ENCODE peak calls at places on chromosomes 1 and 21, in nine cellular contexts. One of them, this sample, is unnamed.

GRCh38 chr1:201259476-201260235 is 23.6 kb upstream of the PKP1 start:
- DNase-seq in K562: no peak
- DNase-seq in sigmoid colon: no peak
- DNase-seq in GM12891: no peak
- DNase-seq in GM23338: peak
- DNase-seq in H1: peak
- DNase-seq in SK-N-MC: no peak
- DNase-seq in prostate gland: peak
- DNase-seq in Panc1: no peak
- DNase-seq in this sample: no peak

GRCh38 chr1:227915564-227916553 is 31.9 kb downstream of the WNT9A start:
- DNase-seq in K562: no peak
- DNase-seq in SK-N-MC: no peak
- DNase-seq in Panc1: no peak
- DNase-seq in prostate gland: peak
- DNase-seq in GM12891: no peak
- DNase-seq in sigmoid colon: no peak
- DNase-seq in GM23338: no peak
- DNase-seq in H1: no peak
- DNase-seq in this sample: no peak

GRCh38 chr1:185045793-185046441 is 559 bp downstream of the RNF2 start:
- DNase-seq in Panc1: no peak
- DNase-seq in K562: peak
- DNase-seq in GM23338: peak
- DNase-seq in SK-N-MC: no peak
- DNase-seq in H1: no peak
- DNase-seq in sigmoid colon: peak
- DNase-seq in prostate gland: peak
- DNase-seq in GM12891: no peak
- DNase-seq in this sample: peak

GRCh38 chr1:2124446-2125198 is 70.0 kb downstream of the FAAP20 start:
- DNase-seq in GM23338: no peak
- DNase-seq in GM12891: no peak
- DNase-seq in SK-N-MC: no peak
- DNase-seq in sigmoid colon: no peak
- DNase-seq in Panc1: no peak
- DNase-seq in H1: no peak
- DNase-seq in K562: no peak
- DNase-seq in prostate gland: no peak
- DNase-seq in this sample: no peak

GRCh38 chr1:220300442-220301121 is 28.3 kb upstream of the RAB3GAP2 start:
- DNase-seq in prostate gland: peak
- DNase-seq in sigmoid colon: peak
- DNase-seq in H1: no peak
- DNase-seq in GM23338: peak
- DNase-seq in SK-N-MC: peak
- DNase-seq in GM12891: no peak
- DNase-seq in K562: peak
- DNase-seq in Panc1: peak
- DNase-seq in this sample: peak

GRCh38 chr1:85611856-85612255 is 31.3 kb downstream of the CCN1 start:
- DNase-seq in K562: no peak
- DNase-seq in SK-N-MC: no peak
- DNase-seq in GM23338: no peak
- DNase-seq in sigmoid colon: peak
- DNase-seq in H1: no peak
- DNase-seq in Panc1: peak
- DNase-seq in prostate gland: peak
- DNase-seq in GM12891: no peak
- DNase-seq in this sample: no peak

GRCh38 chr1:61654067-61654466 is 70.9 kb downstream of the TM2D1 start:
- DNase-seq in H1: no peak
- DNase-seq in SK-N-MC: no peak
- DNase-seq in prostate gland: no peak
- DNase-seq in GM23338: no peak
- DNase-seq in Panc1: no peak
- DNase-seq in K562: no peak
- DNase-seq in GM12891: no peak
- DNase-seq in sigmoid colon: no peak
- DNase-seq in this sample: no peak

GRCh38 chr1:3444736-3445135 is 9.7 kb upstream of the ARHGEF16 start:
- DNase-seq in SK-N-MC: no peak
- DNase-seq in Panc1: no peak
- DNase-seq in GM12891: no peak
- DNase-seq in H1: no peak
- DNase-seq in K562: no peak
- DNase-seq in GM23338: no peak
- DNase-seq in prostate gland: no peak
- DNase-seq in sigmoid colon: no peak
- DNase-seq in this sample: no peak

GRCh38 chr1:185646202-185646683 is 87.9 kb upstream of the HMCN1 start:
- DNase-seq in SK-N-MC: peak
- DNase-seq in K562: no peak
- DNase-seq in sigmoid colon: no peak
- DNase-seq in GM23338: peak
- DNase-seq in Panc1: peak
- DNase-seq in H1: peak
- DNase-seq in GM12891: no peak
- DNase-seq in prostate gland: peak
- DNase-seq in this sample: peak

GRCh38 chr1:22139817-22140216 is 3.1 kb downstream of the WNT4 start:
- DNase-seq in GM23338: no peak
- DNase-seq in Panc1: no peak
- DNase-seq in SK-N-MC: no peak
- DNase-seq in sigmoid colon: no peak
- DNase-seq in K562: no peak
- DNase-seq in H1: no peak
- DNase-seq in GM12891: no peak
- DNase-seq in prostate gland: no peak
- DNase-seq in this sample: no peak

GRCh38 chr21:41249476-41249875 is 67.1 kb upstream of the FAM3B start:
- DNase-seq in H1: no peak
- DNase-seq in K562: no peak
- DNase-seq in GM23338: no peak
- DNase-seq in prostate gland: no peak
- DNase-seq in sigmoid colon: no peak
- DNase-seq in SK-N-MC: no peak
- DNase-seq in Panc1: no peak
- DNase-seq in GM12891: no peak
- DNase-seq in this sample: no peak

GRCh38 chr21:41246808-41247207 is 69.8 kb upstream of the FAM3B start:
- DNase-seq in H1: no peak
- DNase-seq in GM23338: no peak
- DNase-seq in SK-N-MC: no peak
- DNase-seq in K562: no peak
- DNase-seq in prostate gland: no peak
- DNase-seq in GM12891: no peak
- DNase-seq in sigmoid colon: no peak
- DNase-seq in Panc1: no peak
- DNase-seq in this sample: no peak

GRCh38 chr21:41247976-41248545 is 68.5 kb upstream of the FAM3B start:
- DNase-seq in H1: no peak
- DNase-seq in SK-N-MC: no peak
- DNase-seq in GM23338: no peak
- DNase-seq in sigmoid colon: no peak
- DNase-seq in K562: no peak
- DNase-seq in Panc1: no peak
- DNase-seq in prostate gland: no peak
- DNase-seq in GM12891: no peak
- DNase-seq in this sample: no peak

GRCh38 chr21:41245509-41246135 is 71.0 kb upstream of the FAM3B start:
- DNase-seq in GM23338: peak
- DNase-seq in prostate gland: no peak
- DNase-seq in K562: no peak
- DNase-seq in sigmoid colon: no peak
- DNase-seq in H1: no peak
- DNase-seq in Panc1: no peak
- DNase-seq in SK-N-MC: no peak
- DNase-seq in GM12891: no peak
- DNase-seq in this sample: no peak

DNA sequence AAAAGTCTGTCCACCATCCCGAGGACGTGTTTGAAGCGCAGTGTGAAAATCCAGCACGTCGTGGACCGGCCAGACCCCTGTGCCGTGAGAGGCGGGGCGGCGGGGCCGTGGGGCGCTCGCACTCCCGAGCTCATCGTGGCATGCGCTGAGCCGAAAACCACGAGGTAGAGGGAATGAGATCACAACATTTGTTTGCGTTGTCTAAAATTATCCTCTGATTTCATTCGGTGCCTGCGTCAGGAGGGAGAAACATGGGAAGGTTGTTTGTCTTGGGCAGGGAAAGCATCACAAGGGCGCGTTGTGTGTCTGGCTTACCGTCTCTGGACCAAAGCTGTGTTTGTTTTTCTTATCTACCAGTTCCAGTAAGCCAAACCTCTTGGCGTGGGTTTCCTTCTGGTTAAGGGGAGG is 69.0 kb upstream of the FAM3B start:
- DNase-seq in K562: no peak
- DNase-seq in sigmoid colon: no peak
- DNase-seq in H1: no peak
- DNase-seq in GM23338: no peak
- DNase-seq in SK-N-MC: no peak
- DNase-seq in GM12891: no peak
- DNase-seq in Panc1: no peak
- DNase-seq in prostate gland: peak
- DNase-seq in this sample: peak
- TF ChIP-seq POLR2AphosphoS5 in K562: no peak
- TF ChIP-seq POLR2AphosphoS5 in sigmoid colon: no peak
- TF ChIP-seq POLR2AphosphoS5 in H1: no peak
- TF ChIP-seq POLR2AphosphoS5 in GM23338: no peak
- TF ChIP-seq POLR2AphosphoS5 in SK-N-MC: no peak
- TF ChIP-seq POLR2AphosphoS5 in GM12891: no peak
- TF ChIP-seq POLR2AphosphoS5 in Panc1: no peak
- TF ChIP-seq POLR2AphosphoS5 in prostate gland: peak
- TF ChIP-seq POLR2AphosphoS5 in this sample: no peak

GRCh38 chr1:58200437-58200836 is 346.1 kb downstream of the OMA1 start:
- DNase-seq in GM12891: no peak
- DNase-seq in H1: no peak
- DNase-seq in SK-N-MC: no peak
- DNase-seq in GM23338: no peak
- DNase-seq in K562: no peak
- DNase-seq in prostate gland: no peak
- DNase-seq in sigmoid colon: no peak
- DNase-seq in Panc1: no peak
- DNase-seq in this sample: no peak
- TF ChIP-seq POLR2AphosphoS5 in GM12891: no peak
- TF ChIP-seq POLR2AphosphoS5 in H1: no peak
- TF ChIP-seq POLR2AphosphoS5 in SK-N-MC: no peak
- TF ChIP-seq POLR2AphosphoS5 in GM23338: no peak
- TF ChIP-seq POLR2AphosphoS5 in K562: no peak
- TF ChIP-seq POLR2AphosphoS5 in prostate gland: no peak
- TF ChIP-seq POLR2AphosphoS5 in sigmoid colon: no peak
- TF ChIP-seq POLR2AphosphoS5 in Panc1: no peak
- TF ChIP-seq POLR2AphosphoS5 in this sample: no peak

GRCh38 chr21:43779660-43780059 is 3.6 kb upstream of the CSTB start:
- DNase-seq in sigmoid colon: no peak
- DNase-seq in prostate gland: no peak
- DNase-seq in K562: no peak
- DNase-seq in H1: no peak
- DNase-seq in Panc1: no peak
- DNase-seq in SK-N-MC: no peak
- DNase-seq in GM12891: no peak
- DNase-seq in GM23338: no peak
- DNase-seq in this sample: peak
- TF ChIP-seq POLR2AphosphoS5 in sigmoid colon: no peak
- TF ChIP-seq POLR2AphosphoS5 in prostate gland: no peak
- TF ChIP-seq POLR2AphosphoS5 in K562: no peak
- TF ChIP-seq POLR2AphosphoS5 in H1: no peak
- TF ChIP-seq POLR2AphosphoS5 in Panc1: no peak
- TF ChIP-seq POLR2AphosphoS5 in SK-N-MC: no peak
- TF ChIP-seq POLR2AphosphoS5 in GM12891: no peak
- TF ChIP-seq POLR2AphosphoS5 in GM23338: no peak
- TF ChIP-seq POLR2AphosphoS5 in this sample: no peak

GRCh38 chr1:6245869-6246496 is 2.0 kb downstream of the HES3 start:
- DNase-seq in Panc1: no peak
- DNase-seq in SK-N-MC: no peak
- DNase-seq in K562: peak
- DNase-seq in GM12891: no peak
- DNase-seq in prostate gland: no peak
- DNase-seq in sigmoid colon: no peak
- DNase-seq in GM23338: peak
- DNase-seq in H1: peak
- DNase-seq in this sample: peak

GRCh38 chr1:6248161-6248776 is 4.3 kb downstream of the HES3 start:
- DNase-seq in H1: no peak
- DNase-seq in K562: no peak
- DNase-seq in SK-N-MC: no peak
- DNase-seq in GM12891: no peak
- DNase-seq in GM23338: no peak
- DNase-seq in Panc1: no peak
- DNase-seq in sigmoid colon: no peak
- DNase-seq in prostate gland: no peak
- DNase-seq in this sample: no peak

GRCh38 chr1:6245086-6245868 is 1.3 kb downstream of the HES3 start:
- DNase-seq in SK-N-MC: no peak
- DNase-seq in H1: no peak
- DNase-seq in prostate gland: peak
- DNase-seq in GM12891: peak
- DNase-seq in K562: peak
- DNase-seq in GM23338: peak
- DNase-seq in Panc1: peak
- DNase-seq in sigmoid colon: peak
- DNase-seq in this sample: peak

GRCh38 chr1:6247651-6248050 is 3.7 kb downstream of the HES3 start:
- DNase-seq in SK-N-MC: no peak
- DNase-seq in sigmoid colon: no peak
- DNase-seq in GM23338: no peak
- DNase-seq in Panc1: no peak
- DNase-seq in GM12891: no peak
- DNase-seq in prostate gland: no peak
- DNase-seq in H1: no peak
- DNase-seq in K562: no peak
- DNase-seq in this sample: no peak

GRCh38 chr1:6246497-6247295 is 2.7 kb downstream of the HES3 start:
- DNase-seq in prostate gland: peak
- DNase-seq in H1: no peak
- DNase-seq in K562: peak
- DNase-seq in GM12891: peak
- DNase-seq in GM23338: peak
- DNase-seq in SK-N-MC: no peak
- DNase-seq in Panc1: peak
- DNase-seq in sigmoid colon: peak
- DNase-seq in this sample: peak
- TF ChIP-seq POLR2AphosphoS5 in prostate gland: no peak
- TF ChIP-seq POLR2AphosphoS5 in H1: peak
- TF ChIP-seq POLR2AphosphoS5 in K562: no peak
- TF ChIP-seq POLR2AphosphoS5 in GM12891: no peak
- TF ChIP-seq POLR2AphosphoS5 in GM23338: no peak
- TF ChIP-seq POLR2AphosphoS5 in SK-N-MC: no peak
- TF ChIP-seq POLR2AphosphoS5 in Panc1: no peak
- TF ChIP-seq POLR2AphosphoS5 in sigmoid colon: no peak
- TF ChIP-seq POLR2AphosphoS5 in this sample: no peak

This sample was measured in transverse colon.